ENCODE peak calls at places on chromosomes 7 and 10, in eight cellular contexts. T is right atrium auricular region, G is spleen, R is psoas muscle, M is kidney, J is HL-60, L is glutamatergic neuron, Q is lower lobe of right lung. C is an unnamed sample.

GRCh38 chr7:23617482-23617881 is 20.3 kb downstream of the CCDC126 start:
- DNase-seq in J (no peak), G (no peak), L (no peak), Q (no peak), M (no peak), T (no peak), R (no peak), C (no peak)

GRCh38 chr10:28763471-28763870 is 86.2 kb downstream of the BAMBI start:
- DNase-seq in J (no peak), G (no peak), L (no peak), Q (no peak), T (no peak), M (no peak), R (no peak), C (no peak)

GRCh38 chr10:22931948-22932347 is 4.1 kb downstream of the ARMC3 start:
- DNase-seq in G (no peak), M (no peak), Q (no peak), R (no peak), T (no peak), L (no peak), J (no peak), C (no peak)

GRCh38 chr7:159154243-159154642 is 9.6 kb upstream of the VIPR2 start:
- DNase-seq in M (no peak), T (no peak), L (no peak), G (peak; percentile 59), Q (no peak), R (no peak), J (no peak), C (no peak)

GRCh38 chr7:7681191-7681935 is 37.0 kb downstream of the RPA3 start:
- DNase-seq in J (no peak), Q (no peak), M (no peak), R (no peak), L (no peak), T (no peak), G (no peak), C (peak; percentile 15)

GRCh38 chr10:16518822-16519221 is 2.9 kb downstream of the C1QL3 start:
- DNase-seq in Q (no peak), R (no peak), M (no peak), T (no peak), G (no peak), L (no peak), J (no peak), C (no peak)

GRCh38 chr10:70191906-70192305 is 21.6 kb upstream of the SAR1A start:
- DNase-seq in G (no peak), J (peak; percentile 43), R (no peak), M (no peak), Q (no peak), L (no peak), T (no peak), C (no peak)

GRCh38 chr7:138645284-138645683 is 55.9 kb downstream of the SVOPL start:
- DNase-seq in T (no peak), J (no peak), Q (no peak), R (no peak), L (no peak), M (no peak), G (no peak), C (no peak)

GRCh38 chr7:129567377-129567776 is 44.1 kb upstream of the NRF1 start:
- DNase-seq in L (no peak), M (no peak), T (no peak), Q (no peak), G (no peak), J (no peak), R (no peak), C (no peak)

GRCh38 chr7:67535590-67535989 is 539.0 kb downstream of the TYW1 start:
- DNase-seq in G (no peak), J (no peak), T (no peak), Q (no peak), M (no peak), R (no peak), L (no peak), C (no peak)

GRCh38 chr10:75889051-75889450 is 457.6 kb downstream of the LRMDA start:
- DNase-seq in T (no peak), R (no peak), M (no peak), L (no peak), G (no peak), J (no peak), Q (no peak), C (no peak)

GRCh38 chr10:79250259-79250658 is 97.0 kb upstream of the PPIF start:
- DNase-seq in M (no peak), Q (peak; percentile 87), G (peak; percentile 96), T (no peak), L (no peak), J (no peak), R (no peak), C (peak; percentile 63)

GRCh38 chr7:47539398-47540052 is 42.4 kb downstream of the TNS3 start:
- DNase-seq in J (no peak), R (no peak), M (peak; percentile 74), Q (no peak), G (peak; percentile 49), T (no peak), L (no peak), C (no peak)

GRCh38 chr10:95260909-95261552 is 29.8 kb downstream of the PDLIM1 start:
- DNase-seq in J (no peak), T (peak; percentile 44), Q (no peak), L (no peak), G (no peak), M (no peak), R (no peak), C (no peak)

GRCh38 chr7:3243256-3243655 is 57.8 kb upstream of the SDK1 start:
- DNase-seq in L (no peak), T (no peak), G (no peak), R (no peak), J (no peak), Q (no peak), M (no peak), C (no peak)
- TF ChIP-seq CTCF in L (no peak), T (no peak), G (no peak), R (no peak), J (no peak), Q (no peak), M (no peak), C (no peak)

DNA sequence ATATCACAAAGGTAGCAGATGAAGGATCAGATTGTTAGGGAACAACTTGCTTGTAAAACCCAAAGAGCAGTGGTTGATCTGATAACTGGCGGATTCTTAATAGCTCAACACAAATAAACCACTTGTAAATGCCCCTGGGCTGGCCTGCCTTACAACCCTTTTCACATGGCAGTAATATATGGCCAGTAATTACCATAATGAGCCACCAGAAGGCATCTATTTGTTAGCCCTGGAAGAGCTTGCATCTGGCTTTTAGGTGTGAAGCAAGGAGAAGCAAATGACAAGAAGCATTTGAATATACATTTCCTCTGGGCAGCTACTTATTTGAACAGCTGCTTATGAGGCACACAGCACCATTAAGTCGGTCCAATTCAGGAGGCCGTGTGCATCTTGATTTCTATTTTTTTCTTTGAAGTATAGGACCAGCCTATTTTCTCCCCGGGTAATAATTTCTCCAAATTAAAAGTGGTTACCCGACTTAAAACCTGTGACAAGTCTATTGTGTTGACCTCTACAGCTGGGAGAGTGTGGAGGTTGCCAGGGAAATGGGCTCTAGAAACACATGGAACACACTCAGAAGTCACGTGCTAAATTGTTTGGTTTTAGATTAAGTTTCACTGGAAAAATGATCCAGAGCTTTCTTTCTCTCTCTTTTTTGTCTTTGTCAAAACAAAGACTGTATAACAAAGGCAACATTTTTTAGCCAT is 113.4 kb downstream of the SEM1 start:
- DNase-seq in T (no peak), L (no peak), M (no peak), G (no peak), J (no peak), Q (no peak), R (no peak), C (no peak)
- TF ChIP-seq CTCF in T (peak; percentile 35), L (no peak), M (no peak), G (no peak), J (no peak), Q (no peak), R (peak; percentile 4), C (peak; percentile 15)

DNA sequence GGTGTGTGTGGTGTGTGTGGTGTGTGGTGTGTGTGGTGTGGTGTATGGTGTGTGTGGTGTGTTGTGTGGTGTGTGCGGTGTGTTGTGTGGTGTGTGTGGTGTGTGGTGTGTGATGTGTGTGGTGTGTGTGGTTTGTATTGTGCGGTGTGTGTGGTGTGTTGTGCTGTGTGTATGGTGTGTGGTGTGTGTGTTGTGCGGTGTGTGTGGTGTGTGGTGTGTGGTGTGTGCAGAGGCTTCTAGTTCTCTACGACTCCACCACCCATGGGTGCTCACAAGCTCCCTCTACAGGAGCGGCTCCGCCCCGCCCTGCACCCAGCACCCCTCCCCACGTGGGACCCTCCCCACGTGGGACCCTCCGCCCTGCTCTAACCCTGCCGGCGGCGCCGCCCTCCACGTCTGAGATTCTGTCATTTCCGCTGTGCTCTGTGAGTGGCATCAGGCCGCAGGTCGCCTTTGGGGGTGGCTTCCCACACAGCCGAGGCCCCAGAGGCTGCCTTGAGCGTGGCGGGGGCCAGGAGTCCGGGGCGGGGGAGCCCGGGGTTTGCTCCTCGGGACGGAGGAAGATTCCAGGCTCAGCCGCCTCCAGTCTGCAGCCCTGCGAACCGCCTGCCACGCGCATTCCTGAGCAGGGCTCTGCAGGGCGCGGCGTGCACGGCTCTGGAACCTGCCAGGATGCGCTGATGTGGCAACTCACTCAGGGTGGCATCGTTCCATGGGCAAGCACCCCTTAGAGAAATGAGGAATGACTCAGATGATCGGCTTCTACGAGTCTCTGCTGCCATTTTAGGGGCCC is 37.0 kb upstream of the DNAJB6 start:
- DNase-seq in J (peak; percentile 61), L (no peak), G (peak; percentile 81), T (no peak), R (no peak), M (no peak), Q (no peak), C (no peak)
- TF ChIP-seq CTCF in J (peak; percentile 43), L (no peak), G (no peak), T (no peak), R (no peak), M (no peak), Q (no peak), C (peak; percentile 4)

DNA sequence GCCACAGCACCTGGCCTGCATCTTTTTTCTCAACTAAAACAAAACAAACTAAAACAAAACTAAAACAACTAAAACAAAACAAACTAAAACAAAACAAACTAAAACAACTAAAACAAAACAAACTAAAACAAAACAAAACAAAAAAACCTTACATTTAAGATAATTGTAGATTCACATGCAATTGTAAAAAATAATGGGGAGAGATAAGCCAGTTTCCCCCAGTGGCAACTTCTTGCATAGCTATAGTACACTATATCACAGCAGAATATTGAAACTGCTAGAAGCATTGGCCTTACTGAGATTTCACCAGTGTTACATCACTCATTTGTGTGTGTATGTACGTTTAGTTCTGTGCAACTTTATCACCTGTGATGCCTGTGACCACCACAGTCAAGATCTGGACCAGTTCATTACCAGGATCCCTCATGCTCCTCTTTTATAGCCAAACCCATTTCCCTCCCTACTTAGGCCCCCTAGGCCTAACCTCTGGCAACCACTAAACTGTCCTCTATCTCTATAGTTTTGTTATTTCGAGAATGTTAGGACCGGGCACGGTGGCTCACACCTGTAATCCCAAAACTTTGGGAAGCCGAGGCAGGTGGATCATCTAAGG is 9.3 kb downstream of the FXYD4 start:
- DNase-seq in Q (no peak), J (no peak), L (no peak), T (no peak), M (no peak), G (no peak), R (no peak), C (no peak)
- TF ChIP-seq CTCF in Q (no peak), J (no peak), L (no peak), T (no peak), M (no peak), G (no peak), R (no peak), C (no peak)

C was measured in GM06990.